ENCODE peak calls at places on chromosomes 6 and 20, in six cellular contexts. B is GM10248, L is HCT116, T is Peyer's patch, P is left ventricle myocardium inferior, G is esophagus muscularis mucosa. E is an unnamed sample.

GRCh38 chr6:105243487-105243886 is 63.7 kb upstream of the POPDC3 start:
- DNase-seq in B (no peak), L (no peak), T (no peak), P (no peak), G (no peak), E (no peak)

GRCh38 chr6:165219629-165220028 is 89.8 kb downstream of the C6orf118 start:
- DNase-seq in B (no peak), L (no peak), T (no peak), P (no peak), G (peak; percentile 26), E (no peak)

GRCh38 chr20:49979030-49979832 is 3.5 kb upstream of the SNAI1 start:
- DNase-seq in B (peak; percentile 81), L (peak; percentile 38), T (peak; percentile 39), P (no peak), G (no peak), E (peak; percentile 84)

GRCh38 chr6:30154709-30155521 is 6.1 kb downstream of the TRIM10 start:
- DNase-seq in B (no peak), L (no peak), T (no peak), P (no peak), G (peak; percentile 70), E (no peak)

GRCh38 chr20:10067305-10067704 is 32.5 kb downstream of the ANKEF1 start:
- DNase-seq in B (no peak), L (no peak), T (no peak), P (no peak), G (no peak), E (no peak)

GRCh38 chr6:167932468-167933276 is 64.8 kb upstream of the KIF25 start:
- DNase-seq in B (no peak), L (no peak), T (no peak), P (no peak), G (peak; percentile 47), E (no peak)

GRCh38 chr6:14505391-14505790 is 387.8 kb downstream of the CD83 start:
- DNase-seq in B (no peak), L (no peak), T (no peak), P (no peak), G (no peak), E (no peak)

GRCh38 chr6:107064579-107065065 is 36.6 kb downstream of the MTRES1 start:
- DNase-seq in B (no peak), L (no peak), T (no peak), P (no peak), G (no peak), E (no peak)

GRCh38 chr6:31717499-31718222 is 2.5 kb downstream of the LY6G6D start:
- DNase-seq in B (no peak), L (no peak), T (no peak), P (no peak), G (no peak), E (no peak)

GRCh38 chr20:8155229-8155628 is 23.2 kb downstream of the PLCB1 start:
- DNase-seq in B (no peak), L (no peak), T (no peak), P (no peak), G (no peak), E (no peak)
- TF ChIP-seq CTCF in B (no peak), L (no peak), T (no peak), P (no peak), G (no peak), E (no peak)

DNA sequence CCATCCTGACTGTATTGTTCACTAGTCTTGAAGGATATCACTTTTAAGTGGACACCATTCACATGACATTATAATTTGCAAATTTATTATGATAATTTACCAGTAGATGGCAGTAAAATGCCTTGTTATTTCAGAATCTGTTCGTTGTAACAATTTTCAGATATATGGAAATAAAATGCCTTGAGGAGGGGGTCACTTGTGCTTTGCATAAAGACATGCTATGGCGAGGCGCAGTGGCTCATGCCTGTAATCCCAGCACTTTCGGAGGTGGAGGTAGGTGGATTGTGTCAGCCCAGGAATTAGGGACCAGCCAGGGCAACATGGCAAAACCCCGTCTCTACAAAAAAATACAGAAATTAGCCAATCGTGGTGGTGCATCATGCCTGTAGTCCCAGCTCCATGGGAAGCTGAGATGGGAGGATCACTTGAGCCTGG is 9.0 kb upstream of the NCOA6 start:
- DNase-seq in B (peak; percentile 49), L (peak; percentile 21), T (no peak), P (no peak), G (no peak), E (peak; percentile 51)
- TF ChIP-seq CTCF in B (peak; percentile 35), L (peak; percentile 55), T (peak; percentile 16), P (peak; percentile 55), G (peak; percentile 52), E (peak; percentile 29)

DNA sequence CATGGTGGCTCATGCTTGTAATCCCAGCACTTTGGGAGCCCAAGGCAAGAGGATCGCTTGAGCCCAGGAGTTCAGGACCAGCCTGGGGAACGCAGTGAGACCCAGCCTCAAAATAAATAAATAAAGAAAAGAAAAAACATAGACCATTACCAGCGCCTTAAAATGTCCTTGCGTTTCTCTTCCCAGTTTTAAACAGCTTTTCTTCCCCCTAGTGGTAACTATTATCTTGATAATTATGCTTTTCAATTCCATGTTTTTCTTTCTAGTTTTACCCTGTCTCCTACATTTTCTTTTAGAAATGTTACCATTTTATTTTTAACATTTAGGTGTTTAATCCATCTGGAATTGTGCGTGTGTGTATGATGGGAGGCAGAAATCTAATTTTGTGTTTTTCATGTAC is 24.4 kb downstream of the DNAH8 start:
- DNase-seq in B (no peak), L (no peak), T (no peak), P (no peak), G (no peak), E (no peak)
- TF ChIP-seq CTCF in B (no peak), L (peak; percentile 53), T (no peak), P (peak; percentile 34), G (peak; percentile 24), E (no peak)

GRCh38 chr6:151690303-151690702 is 117.2 kb upstream of the ESR1 start:
- DNase-seq in B (no peak), L (no peak), T (no peak), P (no peak), G (no peak), E (no peak)
- TF ChIP-seq CTCF in B (no peak), L (no peak), T (no peak), P (no peak), G (no peak), E (no peak)

GRCh38 chr6:54248994-54249393 is 59.2 kb upstream of the TINAG start:
- DNase-seq in B (no peak), L (no peak), T (no peak), P (no peak), G (no peak), E (no peak)

GRCh38 chr6:54245265-54245664 is 63.0 kb upstream of the TINAG start:
- DNase-seq in B (no peak), L (no peak), T (no peak), P (no peak), G (no peak), E (no peak)

GRCh38 chr6:54243699-54244098 is 64.5 kb upstream of the TINAG start:
- DNase-seq in B (no peak), L (no peak), T (no peak), P (no peak), G (no peak), E (no peak)

GRCh38 chr6:54248319-54248718 is 59.9 kb upstream of the TINAG start:
- DNase-seq in B (no peak), L (no peak), T (no peak), P (no peak), G (no peak), E (no peak)

GRCh38 chr6:54244430-54244829 is 63.8 kb upstream of the TINAG start:
- DNase-seq in B (no peak), L (peak; percentile 23), T (no peak), P (no peak), G (no peak), E (no peak)
- TF ChIP-seq CTCF in B (peak; percentile 23), L (peak; percentile 68), T (peak; percentile 30), P (peak; percentile 56), G (peak; percentile 48), E (no peak)

GRCh38 chr6:28125396-28125795 is 987 bp downstream of the ZSCAN16 start:
- DNase-seq in B (no peak), L (no peak), T (no peak), P (no peak), G (no peak), E (no peak)

GRCh38 chr6:28124971-28125353 is 553 bp downstream of the ZSCAN16 start:
- DNase-seq in B (no peak), L (no peak), T (no peak), P (no peak), G (no peak), E (no peak)

DNA sequence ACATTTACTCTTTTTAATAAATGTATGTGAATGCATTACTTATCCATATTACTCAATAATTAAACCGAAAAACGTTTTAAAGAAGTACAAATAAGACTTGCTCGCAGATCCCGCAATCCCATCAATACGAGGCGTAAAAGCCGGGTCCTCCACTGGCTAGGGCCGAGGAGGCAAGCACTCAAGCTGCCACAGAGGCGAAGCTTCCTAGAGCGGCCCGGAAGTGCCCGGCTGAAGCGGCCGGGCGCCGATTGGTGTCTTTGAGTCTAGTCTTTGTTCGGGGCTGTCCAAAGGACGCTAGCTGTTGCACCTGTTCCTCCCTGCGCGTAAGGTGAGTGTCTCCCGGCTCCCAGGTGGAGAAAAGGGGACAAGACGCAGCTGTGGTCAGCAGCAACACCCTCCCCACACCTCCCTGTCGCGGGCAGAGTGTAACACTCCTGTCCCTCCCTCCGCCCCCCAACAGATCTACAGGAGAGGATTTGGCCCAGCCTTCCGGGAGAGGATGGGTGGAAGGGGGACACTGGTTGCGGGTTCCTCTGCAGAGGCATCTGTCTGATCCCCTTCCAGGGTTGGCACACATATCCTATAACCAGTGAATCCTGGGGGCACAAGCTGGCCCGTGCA is at the start of gene ZSCAN16:
- DNase-seq in B (peak; percentile 81), L (peak; percentile 82), T (peak; percentile 84), P (peak; percentile 81), G (peak; percentile 93), E (peak; percentile 76)
- TF ChIP-seq CTCF in B (no peak), L (no peak), T (no peak), P (no peak), G (no peak), E (no peak)

GRCh38 chr6:7566617-7567173 is 23.3 kb upstream of the SNRNP48 start:
- DNase-seq in B (no peak), L (no peak), T (no peak), P (no peak), G (peak; percentile 83), E (no peak)
- TF ChIP-seq CTCF in B (no peak), L (peak; percentile 30), T (no peak), P (no peak), G (no peak), E (no peak)

DNA sequence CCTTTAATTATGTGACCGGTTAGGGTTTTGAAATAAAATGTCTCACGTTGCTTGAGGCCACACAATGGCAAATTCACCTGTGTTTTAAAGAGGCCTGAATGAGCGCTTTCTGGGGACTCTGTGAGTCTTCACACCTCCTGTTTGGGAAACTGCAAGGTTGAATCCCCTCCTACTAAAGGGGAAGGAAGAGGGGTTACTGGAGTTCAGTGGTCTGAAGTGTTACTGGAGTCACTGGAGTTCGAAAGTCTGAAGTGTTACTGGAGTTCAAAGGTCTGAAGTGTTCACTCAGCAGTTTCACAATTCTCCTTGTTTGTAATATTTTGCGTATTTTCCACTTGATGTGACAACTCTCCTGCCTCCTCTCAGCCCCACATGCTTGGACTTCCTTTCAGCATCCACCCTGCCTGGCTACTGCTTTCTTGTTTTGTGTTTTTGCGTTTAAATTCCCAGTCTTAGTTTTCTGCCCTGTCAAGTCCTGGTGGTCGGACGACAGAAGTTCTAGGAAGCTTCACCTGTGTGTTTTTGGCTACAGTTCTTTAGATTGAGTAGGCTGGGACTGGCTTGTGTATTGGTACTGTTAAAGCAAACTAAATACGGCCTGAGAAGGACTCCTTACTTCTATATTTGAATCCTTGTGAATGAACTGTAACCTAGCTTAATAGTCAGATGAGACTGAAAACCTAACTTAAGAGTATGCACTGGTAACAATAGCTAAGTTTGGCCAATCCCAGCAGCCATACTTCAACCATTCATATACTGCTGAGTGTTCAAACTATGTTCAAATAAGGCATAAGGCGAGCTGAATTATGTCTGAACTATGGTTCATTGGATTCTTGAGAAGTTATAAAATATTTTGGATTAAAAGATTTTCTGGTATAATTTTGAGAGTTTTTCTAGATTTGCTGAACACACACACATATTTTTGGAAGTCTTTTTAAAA is 2.0 kb downstream of the SMPDL3A start:
- DNase-seq in B (peak; percentile 12), L (no peak), T (no peak), P (no peak), G (no peak), E (no peak)
- TF ChIP-seq CTCF in B (no peak), L (no peak), T (no peak), P (no peak), G (no peak), E (no peak)

E was measured in GM13976.